ENCODE peak calls at places on chromosomes 11 and 22, in nine cellular contexts. A is activated CD8-positive, alpha-beta memory T cell treated with anti-CD3 and anti-CD28 coated beads for 1 hour; T is posterior vena cava; C is AG08395; D is stimulated activated CD4-positive, alpha-beta T cell treated with anti-CD3 and anti-CD28 coated beads, Interleukin-15, amount 100 ng/mL, for 1 hour; U is HFF-Myc; E is neuronal stem cell; O is ELR; I is OCI-LY7. J is an unnamed sample.

GRCh38 chr22:44363980-44364749 is 51.4 kb upstream of the SHISAL1 start:
- DNase-seq in O (no peak), E (no peak), U (no peak), T (peak), C (no peak), I (no peak), D (no peak), A (no peak), J (no peak)

GRCh38 chr11:17208257-17208999 is 642 bp upstream of the PIK3C2A start:
- DNase-seq in E (peak), O (peak), T (no peak), U (peak), A (no peak), D (peak), I (peak), C (peak), J (peak)

GRCh38 chr22:42906605-42907338 is 49.7 kb upstream of the ARFGAP3 start:
- DNase-seq in T (peak), O (no peak), D (no peak), I (no peak), E (no peak), U (no peak), C (peak), A (no peak), J (no peak)

GRCh38 chr22:37023743-37024338 is 4.3 kb downstream of the MPST start:
- DNase-seq in D (no peak), O (no peak), T (no peak), C (no peak), I (no peak), A (no peak), E (no peak), U (no peak), J (no peak)

GRCh38 chr22:36289406-36289870 is 36.5 kb downstream of the APOL1 start:
- DNase-seq in O (no peak), U (no peak), T (peak), I (no peak), D (no peak), A (no peak), C (no peak), E (no peak), J (no peak)

GRCh38 chr11:76654310-76654851 is 16.2 kb downstream of the LRRC32 start:
- DNase-seq in U (no peak), I (no peak), D (no peak), T (peak), A (no peak), O (no peak), C (peak), E (no peak), J (no peak)

GRCh38 chr11:129141748-129142475 is 50.2 kb downstream of the ARHGAP32 start:
- DNase-seq in A (no peak), T (no peak), O (no peak), E (no peak), I (no peak), D (no peak), U (no peak), C (no peak), J (no peak)

GRCh38 chr11:130829801-130830562 is 86.3 kb downstream of the SNX19 start:
- DNase-seq in O (no peak), I (no peak), U (no peak), E (no peak), A (no peak), C (no peak), D (no peak), T (no peak), J (no peak)

GRCh38 chr22:24501366-24502005 is 6.4 kb downstream of the UPB1 start:
- DNase-seq in E (no peak), U (no peak), O (no peak), T (no peak), C (no peak), A (no peak), I (no peak), D (no peak), J (no peak)

GRCh38 chr11:45663486-45664375 is 1.7 kb downstream of the CHST1 start:
- DNase-seq in U (no peak), D (no peak), O (peak), C (no peak), A (no peak), T (peak), E (no peak), I (no peak), J (no peak)

GRCh38 chr11:34266090-34266912 is 91.5 kb downstream of the ABTB2 start:
- DNase-seq in I (no peak), A (no peak), O (peak), U (peak), T (no peak), D (no peak), C (peak), E (no peak), J (no peak)

GRCh38 chr11:27022659-27023251 is 17.9 kb upstream of the BBOX1 start:
- DNase-seq in I (no peak), D (no peak), C (no peak), E (no peak), A (no peak), T (no peak), O (no peak), U (peak), J (no peak)

GRCh38 chr11:69220581-69221051 is 64.9 kb downstream of the SMIM38 start:
- DNase-seq in E (no peak), A (no peak), I (no peak), C (no peak), O (no peak), D (no peak), U (no peak), T (peak), J (no peak)